ENCODE peak calls at places on chromosomes 5 and 9, in four cellular contexts. L is HCT116, X is HepG2, G is Panc1. R is an unnamed sample.

GRCh38 chr5:178477224-178478201 is 112.7 kb downstream of the COL23A1 start:
- DNase-seq in G (no peak), X (no peak), L (no peak), R (no peak)

GRCh38 chr5:151298063-151298462 is 5.5 kb downstream of the SLC36A3 start:
- DNase-seq in L (peak), X (peak), G (peak), R (no peak)

GRCh38 chr9:99259231-99259918 is 37.3 kb downstream of the SEC61B start:
- DNase-seq in G (no peak), L (no peak), X (no peak), R (peak)

GRCh38 chr9:103068666-103069207 is 73.6 kb downstream of the CYLC2 start:
- DNase-seq in X (no peak), G (no peak), L (no peak), R (no peak)

GRCh38 chr9:115127191-115127817 is 9.3 kb upstream of the TNC start:
- DNase-seq in G (no peak), X (no peak), L (no peak), R (no peak)

GRCh38 chr5:177552839-177553455 is 1.4 kb downstream of the FAM193B start:
- DNase-seq in G (no peak), X (peak), L (no peak), R (no peak)

GRCh38 chr5:180130291-180130869 is 58.8 kb upstream of the RNF130 start:
- DNase-seq in L (no peak), G (no peak), X (no peak), R (no peak)

GRCh38 chr5:84088996-84089395 is 295.7 kb downstream of the EDIL3 start:
- DNase-seq in L (peak), X (peak), G (no peak), R (no peak)

GRCh38 chr9:135857843-135858242 is 49.5 kb downstream of the CAMSAP1 start:
- DNase-seq in G (no peak), L (no peak), X (no peak), R (no peak)

GRCh38 chr5:101278917-101279316 is 375.8 kb upstream of the ST8SIA4 start:
- DNase-seq in X (no peak), L (no peak), G (no peak), R (no peak)

GRCh38 chr9:94780516-94780950 is 54.0 kb downstream of the AOPEP start:
- DNase-seq in L (no peak), G (no peak), X (no peak), R (peak)

GRCh38 chr9:77583366-77583626 is 64.8 kb downstream of the GNA14 start:
- DNase-seq in X (no peak), L (no peak), G (no peak), R (no peak)

GRCh38 chr9:113872485-113873143 is 3.5 kb upstream of the ZNF618 start:
- DNase-seq in X (no peak), G (no peak), L (no peak), R (no peak)

GRCh38 chr9:69999331-69999730 is 44.3 kb upstream of the MAMDC2 start:
- DNase-seq in L (no peak), G (no peak), X (no peak), R (no peak)

GRCh38 chr5:140827704-140828401 is at the start of gene PCDHA6:
- DNase-seq in L (no peak), G (no peak), X (no peak), R (peak)

GRCh38 chr5:122101636-122102285 is 23.7 kb upstream of the LOX start:
- DNase-seq in G (no peak), X (peak), L (peak), R (peak)

GRCh38 chr5:161545701-161546462 is 643 bp downstream of the GABRB2 start:
- DNase-seq in X (no peak), L (no peak), G (no peak), R (no peak)

GRCh38 chr5:161547573-161548471 is 1.3 kb upstream of the GABRB2 start:
- DNase-seq in L (no peak), G (no peak), X (no peak), R (no peak)

GRCh38 chr5:161544350-161544765 is 2.2 kb downstream of the GABRB2 start:
- DNase-seq in L (peak), G (no peak), X (peak), R (peak)

GRCh38 chr5:161548472-161549094 is 2.1 kb upstream of the GABRB2 start:
- DNase-seq in G (no peak), X (no peak), L (no peak), R (no peak)

GRCh38 chr5:161546463-161547301 is at the start of gene GABRB2:
- DNase-seq in L (no peak), G (no peak), X (peak), R (peak)
- TF ChIP-seq TCF7L2 in L (no peak), G (peak), X (peak), R (no peak)

GRCh38 chr5:130135506-130135905 is 231.2 kb downstream of the CHSY3 start:
- DNase-seq in L (no peak), X (no peak), G (no peak), R (no peak)
- TF ChIP-seq TCF7L2 in L (no peak), X (no peak), G (no peak), R (no peak)

GRCh38 chr9:97660345-97660744 is 26.7 kb downstream of the NCBP1 start:
- DNase-seq in X (no peak), L (no peak), G (no peak), R (no peak)
- TF ChIP-seq TCF7L2 in X (no peak), L (no peak), G (no peak), R (no peak)

GRCh38 chr9:27437652-27438373 is 86.3 kb upstream of the IFNK start:
- DNase-seq in G (no peak), X (no peak), L (no peak), R (peak)
- TF ChIP-seq TCF7L2 in G (no peak), X (no peak), L (no peak), R (no peak)

GRCh38 chr5:172107606-172108005 is 80.4 kb downstream of the STK10 start:
- DNase-seq in X (no peak), G (no peak), L (no peak), R (no peak)
- TF ChIP-seq TCF7L2 in X (no peak), G (no peak), L (no peak), R (no peak)

DNA sequence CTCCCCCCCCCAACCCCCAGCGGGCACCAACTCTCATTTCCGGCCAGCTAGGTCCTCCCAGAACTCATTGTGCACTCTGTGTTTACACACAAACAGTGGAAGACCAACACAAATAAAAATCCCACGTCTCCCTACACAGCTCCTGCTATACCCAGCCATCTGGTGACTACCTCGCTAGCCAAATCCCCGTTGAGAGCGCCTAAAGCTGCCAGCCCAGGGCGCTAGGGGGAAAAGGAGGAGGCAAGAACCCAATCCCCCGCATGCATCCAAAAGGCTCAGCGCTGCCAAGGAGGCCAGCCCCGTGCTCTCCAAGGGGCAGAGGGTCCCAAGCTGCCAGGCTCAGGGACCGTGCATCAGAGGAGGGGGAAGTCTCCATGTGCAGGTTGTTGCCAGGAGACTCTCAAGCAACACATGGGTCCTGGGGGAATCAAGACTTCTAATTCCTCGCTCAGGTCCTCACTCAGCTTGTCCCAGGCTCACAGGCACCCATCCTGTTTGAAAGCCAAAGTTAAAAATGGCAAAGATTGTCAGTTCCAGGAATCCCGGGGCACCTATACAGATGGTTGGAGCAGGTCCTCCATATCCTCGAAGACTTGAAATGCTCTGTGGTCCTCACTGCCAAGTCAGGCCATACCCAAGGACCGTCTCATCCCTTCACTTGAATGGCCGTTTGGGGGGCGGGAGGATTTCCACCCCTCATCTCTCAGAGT is 2.7 kb downstream of the ASTN2 start:
- DNase-seq in L (no peak), X (no peak), G (no peak), R (no peak)
- TF ChIP-seq TCF7L2 in L (no peak), X (no peak), G (no peak), R (no peak)

R was measured in K562.